ENCODE peak calls at places on chromosome 17, in five cellular contexts. Z is HTR-8/SVneo, F is T-cell, C is cardiac fibroblast, G is LHCN-M2. T is an unnamed sample.

GRCh38 chr17:83050651-83051422 is 28.6 kb upstream of the METRNL start:
- DNase-seq in G (no peak), C (no peak), F (no peak), Z (no peak), T (no peak)

GRCh38 chr17:40538019-40538935 is 27.0 kb downstream of the CCR7 start:
- DNase-seq in G (no peak), C (no peak), Z (no peak), F (no peak), T (no peak)

GRCh38 chr17:44222112-44222869 is 2.8 kb upstream of the UBTF start:
- DNase-seq in G (peak; percentile 91), C (peak; percentile 72), Z (peak; percentile 89), F (peak; percentile 48), T (peak; percentile 58)

GRCh38 chr17:78231991-78232759 is 744 bp downstream of the TMEM235 start:
- DNase-seq in Z (no peak), C (no peak), F (peak; percentile 31), G (no peak), T (no peak)

GRCh38 chr17:39706921-39707337 is 7.1 kb downstream of the ERBB2 start:
- DNase-seq in Z (no peak), F (peak; percentile 32), C (no peak), G (no peak), T (no peak)

GRCh38 chr17:77380411-77381184 is 239.8 kb downstream of the SEC14L1 start:
- DNase-seq in Z (no peak), C (no peak), G (no peak), F (no peak), T (no peak)

GRCh38 chr17:48586355-48586924 is 3.6 kb downstream of the HOXB3 start:
- DNase-seq in G (no peak), Z (no peak), C (no peak), F (peak; percentile 35), T (no peak)

GRCh38 chr17:61806941-61807340 is 56.4 kb downstream of the BRIP1 start:
- DNase-seq in C (peak; percentile 37), G (no peak), Z (no peak), F (no peak), T (no peak)

GRCh38 chr17:8572767-8573166 is 57.8 kb downstream of the MYH10 start:
- DNase-seq in G (no peak), F (no peak), Z (no peak), C (peak; percentile 30), T (no peak)

GRCh38 chr17:41581366-41582060 is 5.2 kb downstream of the KRT14 start:
- DNase-seq in F (no peak), Z (no peak), C (no peak), G (no peak), T (no peak)

GRCh38 chr17:28983286-28984240 is 22.3 kb downstream of the SEZ6 start:
- DNase-seq in Z (no peak), F (no peak), C (peak; percentile 9), G (peak; percentile 27), T (no peak)

GRCh38 chr17:19016297-19016696 is 11.7 kb upstream of the FAM83G start:
- DNase-seq in Z (no peak), C (no peak), G (no peak), F (no peak), T (no peak)

GRCh38 chr17:40612510-40613244 is 34.9 kb downstream of the SMARCE1 start:
- DNase-seq in C (no peak), G (no peak), F (peak; percentile 75), Z (no peak), T (no peak)

GRCh38 chr17:43467981-43468541 is 15.7 kb upstream of the DHX8 start:
- DNase-seq in C (peak; percentile 79), G (peak; percentile 87), Z (no peak), F (no peak), T (no peak)

GRCh38 chr17:77427471-77427991 is 286.8 kb downstream of the SEC14L1 start:
- DNase-seq in C (peak; percentile 83), G (peak; percentile 76), F (no peak), Z (peak; percentile 54), T (no peak)

T was measured in NCI-H460.